ENCODE peak calls at places on chromosomes 4 and X, in six cellular contexts. F, Z, B, X, G and L are unnamed samples.
A peak's percentile ranks its signal among the peaks of the same experiment; 100 is the strongest.

GRCh38 chrX:68992998-68993397 is 164.2 kb downstream of the EFNB1 start:
- ATAC-seq in F (no peak), Z (no peak), G (no peak), B (no peak), X (no peak), L (no peak)

GRCh38 chr4:48490012-48490679 is at the start of gene ZAR1:
- ATAC-seq in X (no peak), F (peak; percentile 57), Z (peak; percentile 50), B (no peak), G (peak; percentile 40), L (peak; percentile 50)

GRCh38 chrX:85109235-85109634 is 105.6 kb downstream of the APOOL start:
- ATAC-seq in F (no peak), Z (peak; percentile 69), X (peak; percentile 92), G (peak; percentile 77), B (peak; percentile 95), L (no peak)

GRCh38 chr4:128565565-128566186 is 243.8 kb upstream of the JADE1 start:
- ATAC-seq in F (no peak), B (peak; percentile 79), G (peak; percentile 92), Z (peak; percentile 99), X (peak; percentile 62), L (no peak)

GRCh38 chrX:94758130-94758529 is 1084.1 kb downstream of the FAM133A start:
- ATAC-seq in Z (no peak), B (no peak), G (no peak), X (no peak), F (no peak), L (no peak)

GRCh38 chr4:51836531-51836930 is 6.4 kb upstream of the DCUN1D4 start:
- ATAC-seq in B (peak; percentile 46), F (peak; percentile 32), G (no peak), X (no peak), Z (no peak), L (no peak)

GRCh38 chrX:70079870-70080269 is 17.6 kb downstream of the OTUD6A start:
- ATAC-seq in G (no peak), B (no peak), X (no peak), F (no peak), Z (no peak), L (no peak)

GRCh38 chr4:53730431-53730830 is 139.1 kb upstream of the LNX1 start:
- ATAC-seq in F (no peak), G (no peak), Z (no peak), B (no peak), X (no peak), L (no peak)

GRCh38 chr4:183758006-183758734 is 99.1 kb downstream of the TRAPPC11 start:
- ATAC-seq in X (no peak), Z (no peak), F (peak; percentile 57), B (peak; percentile 64), G (no peak), L (no peak)

GRCh38 chr4:41290486-41290885 is 33.8 kb downstream of the UCHL1 start:
- ATAC-seq in Z (no peak), F (peak; percentile 21), X (no peak), B (no peak), G (no peak), L (no peak)

GRCh38 chr4:72448231-72448630 is 120.8 kb downstream of the ADAMTS3 start:
- ATAC-seq in F (no peak), X (no peak), Z (no peak), B (no peak), G (no peak), L (no peak)

GRCh38 chr4:108830509-108831244 is 67.8 kb upstream of the ETNPPL start:
- ATAC-seq in Z (no peak), F (peak; percentile 32), B (no peak), X (no peak), G (no peak), L (no peak)

GRCh38 chr4:80309301-80310004 is 26.1 kb upstream of the CFAP299 start:
- ATAC-seq in G (no peak), Z (no peak), F (no peak), X (peak; percentile 30), B (no peak), L (no peak)

GRCh38 chr4:38914859-38915258 is 47.3 kb downstream of the FAM114A1 start:
- ATAC-seq in F (no peak), X (no peak), Z (no peak), B (no peak), G (peak; percentile 82), L (no peak)

GRCh38 chr4:114598191-114599121 is at the start of gene UGT8:
- ATAC-seq in F (peak; percentile 64), Z (no peak), G (peak; percentile 61), B (peak; percentile 70), X (peak; percentile 80), L (peak; percentile 35)

GRCh38 chr4:16439003-16439402 is 212.7 kb upstream of the TAPT1 start:
- ATAC-seq in B (no peak), G (no peak), Z (no peak), F (no peak), X (no peak), L (peak; percentile 19)

GRCh38 chr4:24007740-24008348 is 118.0 kb upstream of the PPARGC1A start:
- ATAC-seq in F (no peak), X (no peak), G (no peak), Z (peak; percentile 100), B (no peak), L (no peak)

GRCh38 chrX:680062-680461 is 49.5 kb downstream of the SHOX start:
- ATAC-seq in F (no peak), Z (no peak), G (no peak), X (no peak), B (no peak), L (no peak)

GRCh38 chr4:2938906-2939305 is 24.3 kb downstream of the NOP14 start:
- ATAC-seq in Z (no peak), F (no peak), G (no peak), B (no peak), X (no peak), L (no peak)

GRCh38 chr4:2936773-2937145 is 26.4 kb downstream of the NOP14 start:
- ATAC-seq in F (no peak), Z (peak; percentile 8), X (no peak), G (peak; percentile 50), B (no peak), L (no peak)

GRCh38 chr4:2937986-2938385 is 25.2 kb downstream of the NOP14 start:
- ATAC-seq in X (no peak), B (no peak), G (no peak), F (no peak), Z (no peak), L (no peak)

GRCh38 chr4:2935762-2936743 is 27.2 kb downstream of the NOP14 start:
- ATAC-seq in X (peak; percentile 3), F (no peak), B (peak; percentile 4), G (peak; percentile 42), Z (no peak), L (no peak)

GRCh38 chr4:2937146-2937857 is 25.9 kb downstream of the NOP14 start:
- ATAC-seq in F (no peak), B (no peak), Z (peak; percentile 66), X (no peak), G (peak; percentile 23), L (no peak)
- TF ChIP-seq POLR2A in F (no peak), B (peak; percentile 56), Z (no peak), X (no peak), G (no peak), L (no peak)

DNA sequence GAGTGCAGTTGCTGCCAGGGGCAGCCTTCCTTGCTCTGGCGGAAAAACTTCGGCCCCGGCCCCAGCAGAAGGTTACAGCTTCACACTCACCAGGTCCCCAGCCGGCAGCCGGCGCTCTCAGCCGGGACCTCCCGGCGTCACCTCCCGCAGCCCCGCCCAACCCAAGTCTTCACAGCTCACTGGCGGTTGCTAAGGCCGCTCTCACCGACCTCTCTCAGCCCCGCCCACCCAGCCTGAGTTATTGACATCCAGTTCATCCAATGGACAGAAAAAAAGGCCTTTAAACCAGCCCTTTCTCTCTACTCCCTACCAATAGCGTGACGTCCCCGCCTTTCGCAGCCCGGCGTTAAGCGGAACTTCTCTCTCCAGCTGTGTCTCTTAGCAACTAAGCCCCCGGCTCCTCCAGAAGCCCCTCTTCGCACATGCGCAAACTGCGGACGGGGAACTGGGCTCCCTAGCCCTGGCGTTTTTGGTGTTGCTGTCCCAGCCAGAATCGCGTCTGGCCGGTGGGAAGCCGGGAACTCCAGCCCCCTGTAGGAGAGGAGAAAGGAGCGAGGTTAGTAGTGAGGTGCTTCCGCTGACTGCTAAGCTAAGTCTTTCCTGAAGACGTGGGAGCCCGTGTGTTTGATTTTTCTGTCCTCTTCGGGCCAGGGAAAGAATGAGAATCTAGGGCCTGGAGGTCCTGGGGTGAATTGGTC is at the start of gene BBS12:
- ATAC-seq in B (peak; percentile 98), Z (peak; percentile 97), X (peak; percentile 98), G (peak; percentile 99), F (peak; percentile 100), L (peak; percentile 100)
- TF ChIP-seq EP300 in B (peak; percentile 29), Z (peak; percentile 17), X (no peak), G (no peak), F (no peak), L (no peak)

DNA sequence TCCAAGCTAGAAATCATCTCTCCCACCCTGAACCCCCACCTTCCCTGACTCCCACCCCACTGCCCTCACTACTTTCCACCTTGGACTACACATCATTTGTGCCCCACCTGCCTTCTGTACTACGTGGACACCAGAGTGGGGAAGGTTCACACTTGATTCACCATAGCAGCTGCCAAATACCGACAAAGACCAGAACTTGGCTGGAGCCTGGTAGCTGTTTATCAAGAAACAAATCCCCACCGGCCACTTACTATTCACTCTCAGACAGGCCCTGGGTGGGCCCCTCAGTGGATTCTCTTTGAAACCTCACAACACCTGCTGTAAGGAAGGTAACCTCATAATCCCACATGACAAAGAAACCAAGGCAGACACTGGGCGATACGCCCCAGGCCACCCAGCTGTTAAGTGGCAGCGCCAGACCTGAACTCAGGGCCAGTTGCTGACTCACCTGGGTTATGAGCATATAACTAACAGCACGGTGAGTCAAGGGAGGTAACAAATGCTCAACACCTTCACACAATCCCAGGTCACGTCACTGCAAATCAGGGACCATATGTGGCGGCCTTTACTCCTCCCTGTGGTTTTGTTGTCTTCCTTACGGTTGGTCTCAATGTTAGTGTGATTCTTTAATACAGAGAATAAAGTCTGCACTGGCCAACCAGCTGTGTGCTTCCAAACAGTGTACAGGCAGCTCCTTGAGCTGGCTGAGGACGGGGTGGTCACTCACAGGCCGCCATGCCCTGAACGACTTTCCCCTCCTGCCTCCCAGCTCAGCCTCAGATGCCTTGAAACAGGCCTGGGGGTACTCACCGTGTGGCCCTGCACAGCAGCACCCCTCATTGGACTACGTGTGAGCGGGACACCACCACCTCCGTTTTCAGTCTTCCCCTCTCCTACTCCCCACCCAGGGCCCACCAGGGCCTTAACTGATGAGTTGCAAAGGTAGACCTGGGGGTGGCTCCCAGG is 7.5 kb downstream of the WDR1 start:
- ATAC-seq in F (no peak), B (peak; percentile 2), X (no peak), Z (no peak), G (no peak), L (no peak)
- TF ChIP-seq POLR2A in F (no peak), B (no peak), X (no peak), Z (no peak), G (peak; percentile 45), L (no peak)

GRCh38 chrX:31130457-31131215 is 58.8 kb upstream of the FTHL17 start:
- ATAC-seq in G (no peak), B (no peak), Z (no peak), X (no peak), F (no peak), L (no peak)

GRCh38 chrX:31139966-31140365 is 68.1 kb upstream of the FTHL17 start:
- ATAC-seq in X (no peak), Z (no peak), F (no peak), B (no peak), G (no peak), L (no peak)

GRCh38 chrX:31138124-31138523 is 66.3 kb upstream of the FTHL17 start:
- ATAC-seq in B (no peak), G (no peak), X (no peak), Z (no peak), F (no peak), L (no peak)

GRCh38 chrX:31132803-31133202 is 61.0 kb upstream of the FTHL17 start:
- ATAC-seq in F (no peak), X (no peak), Z (no peak), G (no peak), B (no peak), L (no peak)

GRCh38 chrX:31136144-31136572 is 64.3 kb upstream of the FTHL17 start:
- ATAC-seq in G (peak; percentile 94), Z (no peak), F (no peak), B (no peak), X (no peak), L (no peak)
- TF ChIP-seq EP300 in G (peak; percentile 87), Z (no peak), F (no peak), B (no peak), X (no peak), L (no peak)